ENCODE peak calls at places on chromosomes 11 and 22, in nine cellular contexts. G is neural crest cell; X is choroid plexus epithelial cell; E is A549; F is epithelial cell of esophagus; U is CD8-positive, alpha-beta T cell; P is colonic mucosa; B is ascending aorta; H is AG04449. W is an unnamed sample.

GRCh38 chr11:28257761-28258160 is 149.6 kb downstream of the METTL15 start:
- DNase-seq in G (no peak), X (peak), E (no peak), F (peak), U (no peak), P (no peak), B (no peak), H (no peak), W (no peak)

GRCh38 chr11:11731311-11732083 is 109.7 kb upstream of the GALNT18 start:
- DNase-seq in G (no peak), X (peak), E (no peak), F (peak), U (no peak), P (no peak), B (no peak), H (peak), W (no peak)

GRCh38 chr11:19093976-19094375 is 23.0 kb upstream of the ZDHHC13 start:
- DNase-seq in G (no peak), X (peak), E (no peak), F (peak), U (no peak), P (no peak), B (no peak), H (peak), W (no peak)

GRCh38 chr11:70364198-70364597 is 34.1 kb upstream of the CTTN start:
- DNase-seq in G (no peak), X (peak), E (no peak), F (no peak), U (no peak), P (no peak), B (no peak), H (no peak), W (no peak)

GRCh38 chr22:49629586-49630447 is 197.9 kb downstream of the BRD1 start:
- DNase-seq in G (no peak), X (no peak), E (no peak), F (no peak), U (no peak), P (no peak), B (no peak), H (no peak), W (no peak)

GRCh38 chr11:2794419-2794795 is 91.2 kb downstream of the CDKN1C start:
- DNase-seq in G (no peak), X (no peak), E (no peak), F (no peak), U (no peak), P (no peak), B (no peak), H (no peak), W (no peak)

GRCh38 chr11:16584569-16584968 is 153.9 kb upstream of the C11orf58 start:
- DNase-seq in G (no peak), X (no peak), E (no peak), F (no peak), U (no peak), P (no peak), B (no peak), H (no peak), W (no peak)

GRCh38 chr11:116072776-116073175 is 568.6 kb upstream of the CADM1 start:
- DNase-seq in G (peak), X (no peak), E (no peak), F (no peak), U (no peak), P (no peak), B (no peak), H (no peak), W (no peak)

GRCh38 chr11:12249590-12250260 is 127.6 kb upstream of the PARVA start:
- DNase-seq in G (no peak), X (no peak), E (no peak), F (peak), U (no peak), P (peak), B (no peak), H (no peak), W (no peak)

GRCh38 chr11:110901441-110901840 is 189.2 kb upstream of the ARHGAP20 start:
- DNase-seq in G (no peak), X (no peak), E (no peak), F (no peak), U (no peak), P (no peak), B (no peak), H (no peak), W (no peak)

DNA sequence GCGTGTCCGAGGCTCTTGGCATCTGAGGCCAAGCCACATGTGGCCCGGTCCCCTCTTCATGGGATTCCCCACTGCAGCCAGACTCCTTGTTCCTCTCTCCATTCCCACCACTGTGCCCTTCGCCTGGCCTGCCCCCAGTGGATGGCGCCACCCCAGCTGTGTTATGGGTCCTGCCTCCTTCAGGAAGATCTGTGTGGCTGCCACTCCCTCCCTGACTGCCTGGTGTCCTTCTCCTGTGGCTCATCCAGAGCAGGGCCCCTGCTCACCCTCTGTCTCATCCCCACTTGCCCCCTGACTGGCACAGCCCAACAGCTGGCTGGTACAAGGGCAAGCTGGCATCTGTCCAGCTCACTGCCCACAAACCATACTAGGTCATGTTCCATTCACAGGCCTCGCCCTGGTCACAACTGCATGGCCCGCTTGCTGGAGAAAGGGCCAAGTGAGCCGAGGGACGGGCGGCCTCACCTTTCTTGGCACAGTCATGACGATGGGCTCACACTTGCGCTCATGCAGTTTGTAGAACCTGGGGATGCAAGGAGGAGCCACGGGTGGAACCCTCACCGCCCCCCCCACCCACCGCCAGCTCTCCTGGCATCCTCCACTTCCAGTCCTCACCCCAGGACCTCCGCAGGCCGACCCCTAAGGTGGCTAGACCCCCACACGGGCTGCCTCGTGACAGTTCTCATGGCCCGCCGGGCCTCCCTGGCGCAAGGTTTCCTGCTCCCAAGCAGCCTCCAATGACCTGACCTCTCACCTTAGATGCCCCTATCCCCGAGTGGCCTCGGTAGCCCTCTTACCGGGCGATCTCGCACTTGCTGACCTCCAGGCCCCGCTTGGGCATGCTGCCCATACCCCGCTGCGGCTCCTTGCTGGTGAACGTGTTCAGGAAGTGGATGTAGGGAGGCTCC is 2.1 kb upstream of the PTPRCAP start:
- DNase-seq in G (no peak), X (no peak), E (peak), F (peak), U (peak), P (peak), B (no peak), H (no peak), W (no peak)
- TF ChIP-seq CTCF in G (no peak), X (peak), E (peak), F (peak), U (no peak), P (no peak), B (no peak), H (peak), W (no peak)

DNA sequence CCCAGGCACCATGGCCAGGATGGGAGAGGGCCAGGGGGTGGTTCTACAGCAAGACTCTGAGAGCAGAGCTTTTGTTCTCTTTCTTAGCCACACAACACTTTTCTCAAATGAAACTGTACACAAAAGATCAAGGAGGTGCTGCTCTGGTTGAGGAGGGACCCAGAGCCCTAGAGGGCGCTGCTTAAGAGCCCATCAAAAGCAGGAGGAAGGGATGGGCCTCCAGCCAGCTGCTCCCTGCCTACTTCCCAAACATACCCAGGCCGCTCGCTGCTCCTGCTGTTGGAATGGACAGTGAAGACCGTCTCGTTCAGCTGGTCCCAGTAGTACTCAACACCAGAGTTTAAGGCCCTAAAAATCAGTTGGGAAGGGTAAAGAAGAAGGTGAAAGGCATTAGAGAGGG is 18.4 kb upstream of the CHRM4 start:
- DNase-seq in G (no peak), X (peak), E (no peak), F (no peak), U (no peak), P (no peak), B (no peak), H (no peak), W (no peak)
- TF ChIP-seq CTCF in G (no peak), X (peak), E (peak), F (peak), U (no peak), P (no peak), B (no peak), H (peak), W (peak)

GRCh38 chr22:22207845-22208564 is 36.6 kb upstream of the VPREB1 start:
- DNase-seq in G (peak), X (peak), E (peak), F (peak), U (peak), P (peak), B (no peak), H (no peak), W (peak)
- TF ChIP-seq CTCF in G (peak), X (peak), E (peak), F (peak), U (peak), P (peak), B (peak), H (peak), W (peak)

GRCh38 chr11:74443071-74443864 is 24.1 kb downstream of the KCNE3 start:
- DNase-seq in G (no peak), X (peak), E (peak), F (peak), U (no peak), P (peak), B (no peak), H (no peak), W (no peak)
- TF ChIP-seq CTCF in G (no peak), X (peak), E (peak), F (peak), U (no peak), P (no peak), B (no peak), H (no peak), W (peak)

GRCh38 chr11:62539238-62539925 is 7.2 kb downstream of the AHNAK start:
- DNase-seq in G (no peak), X (peak), E (peak), F (peak), U (peak), P (peak), B (no peak), H (peak), W (no peak)
- TF ChIP-seq CTCF in G (no peak), X (no peak), E (no peak), F (no peak), U (no peak), P (no peak), B (no peak), H (no peak), W (no peak)

GRCh38 chr22:23894710-23895598 is 771 bp downstream of the MIF start:
- DNase-seq in G (peak), X (peak), E (peak), F (peak), U (peak), P (peak), B (no peak), H (no peak), W (peak)

GRCh38 chr22:23896166-23896522 is 2.0 kb downstream of the MIF start:
- DNase-seq in G (no peak), X (no peak), E (no peak), F (no peak), U (no peak), P (no peak), B (no peak), H (no peak), W (no peak)

GRCh38 chr22:23896523-23897186 is 2.5 kb downstream of the MIF start:
- DNase-seq in G (no peak), X (no peak), E (no peak), F (no peak), U (no peak), P (no peak), B (no peak), H (no peak), W (no peak)

GRCh38 chr22:23893957-23894709 is at the start of gene MIF:
- DNase-seq in G (peak), X (peak), E (peak), F (peak), U (peak), P (peak), B (peak), H (peak), W (peak)

DNA sequence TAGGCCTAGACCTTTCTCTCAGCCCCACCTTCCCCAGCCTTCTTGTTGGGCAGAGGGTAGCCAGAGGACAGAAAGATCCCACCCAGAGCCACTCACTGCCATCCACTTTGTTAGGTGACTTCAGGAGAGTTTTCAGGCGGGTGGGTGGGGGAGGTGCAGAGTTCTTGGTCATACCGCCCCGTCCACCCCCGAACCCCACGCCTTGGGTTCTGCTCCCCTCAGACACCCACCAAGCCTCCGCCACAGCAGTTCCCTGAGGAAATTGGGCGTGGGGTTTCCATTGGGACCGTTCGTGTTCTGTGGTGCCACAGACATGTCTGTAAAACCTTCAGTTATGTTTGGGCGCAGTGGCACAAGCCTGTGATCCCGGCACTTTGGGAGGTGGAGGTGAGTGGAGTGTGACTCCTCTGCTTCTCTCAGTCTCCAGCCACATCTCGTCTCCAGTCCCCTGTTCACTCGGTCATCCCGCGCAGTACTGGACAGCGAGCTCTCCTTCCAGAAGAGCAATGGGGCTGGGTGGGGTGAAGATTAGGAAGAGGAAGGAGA is 1.5 kb downstream of the MIF start:
- DNase-seq in G (no peak), X (no peak), E (no peak), F (no peak), U (no peak), P (no peak), B (no peak), H (no peak), W (no peak)
- TF ChIP-seq CTCF in G (no peak), X (no peak), E (no peak), F (no peak), U (no peak), P (no peak), B (no peak), H (no peak), W (no peak)

GRCh38 chr22:26942301-26942927 is 285.0 kb downstream of the MIAT start:
- DNase-seq in G (no peak), X (no peak), E (no peak), F (no peak), U (no peak), P (no peak), B (no peak), H (no peak), W (no peak)

GRCh38 chr22:26939466-26939865 is 282.1 kb downstream of the MIAT start:
- DNase-seq in G (no peak), X (no peak), E (no peak), F (no peak), U (no peak), P (no peak), B (no peak), H (no peak), W (no peak)

DNA sequence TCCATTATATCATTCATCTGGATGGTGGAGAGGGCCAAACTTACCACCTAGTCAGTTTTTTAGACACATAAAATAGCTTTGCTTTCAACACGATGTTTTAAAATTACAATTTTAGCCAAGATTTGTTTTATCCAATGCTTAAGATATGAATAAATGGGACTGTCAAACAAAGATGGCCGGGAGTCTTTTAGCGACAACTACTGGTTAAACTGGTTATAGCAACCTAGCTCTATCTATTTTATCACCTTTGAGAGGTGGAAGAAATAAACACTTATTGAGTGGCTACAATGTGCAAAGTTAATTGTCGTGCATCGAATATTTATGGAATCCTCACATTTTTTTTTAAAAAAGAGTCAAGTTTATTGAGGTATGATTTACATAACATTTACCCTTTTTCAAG is 279.8 kb downstream of the MIAT start:
- DNase-seq in G (no peak), X (no peak), E (no peak), F (no peak), U (no peak), P (no peak), B (no peak), H (no peak), W (no peak)
- TF ChIP-seq CTCF in G (peak), X (no peak), E (no peak), F (no peak), U (no peak), P (no peak), B (no peak), H (no peak), W (no peak)

GRCh38 chr11:126991596-126991995 is 9.0 kb downstream of the KIRREL3 start:
- DNase-seq in G (no peak), X (no peak), E (no peak), F (no peak), U (no peak), P (no peak), B (no peak), H (no peak), W (no peak)

GRCh38 chr11:126992804-126993111 is 7.8 kb downstream of the KIRREL3 start:
- DNase-seq in G (no peak), X (peak), E (no peak), F (no peak), U (no peak), P (no peak), B (no peak), H (peak), W (no peak)

GRCh38 chr11:126989942-126990715 is 10.4 kb downstream of the KIRREL3 start:
- DNase-seq in G (peak), X (peak), E (peak), F (peak), U (peak), P (peak), B (no peak), H (no peak), W (peak)

GRCh38 chr11:126992065-126992803 is 8.3 kb downstream of the KIRREL3 start:
- DNase-seq in G (no peak), X (peak), E (peak), F (peak), U (no peak), P (no peak), B (no peak), H (peak), W (no peak)

DNA sequence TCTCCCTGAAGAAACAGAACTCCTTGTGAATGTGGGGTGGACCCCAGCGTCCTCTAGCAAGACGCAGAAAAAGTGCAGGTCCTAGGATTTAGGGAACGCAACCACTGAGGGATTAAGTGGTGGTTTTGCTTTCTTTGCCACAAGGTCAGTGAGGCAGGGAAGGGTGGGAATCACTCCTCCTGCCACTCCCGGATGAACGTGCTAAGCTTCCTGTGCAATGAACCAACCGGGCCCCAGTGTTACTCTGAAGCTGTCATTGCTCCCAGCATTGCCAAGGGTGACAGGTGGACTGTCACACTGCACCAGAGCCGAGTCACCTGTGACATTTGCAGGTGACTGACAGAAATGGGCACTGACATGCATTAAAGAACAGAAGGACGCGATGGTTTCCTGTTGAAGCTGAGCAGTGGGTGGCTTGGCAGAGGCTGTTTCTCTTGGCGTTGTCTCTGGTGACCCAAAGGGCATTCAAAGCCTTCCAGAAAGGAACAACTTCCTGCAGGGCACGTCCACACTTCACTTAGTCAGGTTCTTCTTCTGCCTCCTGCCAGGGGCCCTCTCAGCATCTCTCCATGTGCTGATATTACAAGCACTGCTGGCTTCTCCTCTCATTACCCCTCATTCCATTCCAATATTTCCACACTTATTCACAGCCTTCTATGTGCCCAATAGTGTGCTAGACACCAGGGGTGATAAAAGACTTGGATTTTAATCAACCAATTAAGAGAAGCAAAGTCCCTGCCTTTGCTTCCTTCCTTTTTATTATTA is 9.7 kb downstream of the KIRREL3 start:
- DNase-seq in G (no peak), X (no peak), E (no peak), F (no peak), U (no peak), P (no peak), B (no peak), H (no peak), W (no peak)
- TF ChIP-seq CTCF in G (peak), X (no peak), E (no peak), F (no peak), U (peak), P (no peak), B (no peak), H (no peak), W (no peak)

DNA sequence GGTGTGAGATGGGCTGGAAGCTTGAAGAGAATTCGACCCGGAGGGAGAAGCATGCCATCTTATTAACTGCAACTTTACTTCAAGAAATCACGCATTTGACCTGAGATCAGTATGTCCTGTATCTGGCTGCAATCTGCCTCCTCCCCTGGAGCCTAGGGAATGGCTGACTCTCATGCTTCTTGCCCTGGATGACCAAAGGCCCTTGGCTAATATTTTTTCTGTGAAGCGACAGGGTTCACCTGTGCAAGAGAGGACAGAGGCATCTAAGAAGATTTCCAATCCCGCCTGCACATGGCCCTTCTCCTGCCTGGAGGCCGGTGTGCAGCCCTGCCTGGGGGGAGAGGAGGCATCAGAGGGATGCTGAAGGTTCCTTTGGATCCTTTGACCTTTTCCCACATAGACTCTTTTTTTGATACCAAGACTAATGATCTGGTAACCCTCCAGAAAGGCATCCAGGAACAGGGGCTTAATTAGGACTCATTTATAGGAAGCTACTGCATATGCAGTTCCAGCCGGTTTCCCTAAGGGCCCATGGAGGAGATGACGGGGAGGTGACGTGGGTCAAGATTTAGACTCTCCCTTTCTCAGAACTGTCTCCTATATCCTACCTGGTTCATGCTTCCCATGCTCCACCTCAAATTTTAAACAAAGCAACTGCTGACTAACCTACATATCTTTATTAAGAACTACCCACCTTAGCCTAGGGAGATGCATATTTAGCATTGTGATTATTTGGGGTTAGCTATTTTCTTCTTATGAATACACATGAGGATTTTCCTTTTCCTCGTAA is 50.8 kb downstream of the NTM start:
- DNase-seq in G (no peak), X (no peak), E (no peak), F (no peak), U (no peak), P (no peak), B (no peak), H (no peak), W (no peak)
- TF ChIP-seq CTCF in G (no peak), X (no peak), E (no peak), F (no peak), U (no peak), P (no peak), B (no peak), H (no peak), W (no peak)

W was measured in progenitor cell of endocrine pancreas.